ENCODE peak calls at places on chromosomes 3 and 15, in ten cellular contexts. One of them, this sample, is unnamed.

GRCh38 chr3:45219694-45220093 is 6.4 kb downstream of the TMEM158 start:
- DNase-seq in astrocyte of the hippocampus: no peak
- DNase-seq in A172: no peak
- DNase-seq in BE2C: no peak
- DNase-seq in lower leg skin: no peak
- DNase-seq in NCI-H510A: no peak
- DNase-seq in activated CD4-positive, alpha-beta T cell treated with anti-CD3 and anti-CD28 coated beads for 4 hours: no peak
- DNase-seq in endothelial cell of umbilical vein: no peak
- DNase-seq in GM12864: no peak
- DNase-seq in stimulated activated naive B cell treated with anti-CD40 and anti-IgM and Interleukin-4, amounts not matched to agents 10 μg/mL and 1 μg/mL and 100 μg/mL, for 72 hours: no peak
- DNase-seq in this sample: no peak

GRCh38 chr3:139439278-139439677 is 37.0 kb downstream of the RBP2 start:
- DNase-seq in BE2C: no peak
- DNase-seq in activated CD4-positive, alpha-beta T cell treated with anti-CD3 and anti-CD28 coated beads for 4 hours: no peak
- DNase-seq in lower leg skin: no peak
- DNase-seq in GM12864: no peak
- DNase-seq in astrocyte of the hippocampus: no peak
- DNase-seq in stimulated activated naive B cell treated with anti-CD40 and anti-IgM and Interleukin-4, amounts not matched to agents 10 μg/mL and 1 μg/mL and 100 μg/mL, for 72 hours: no peak
- DNase-seq in A172: no peak
- DNase-seq in endothelial cell of umbilical vein: no peak
- DNase-seq in NCI-H510A: no peak
- DNase-seq in this sample: no peak

GRCh38 chr15:101295607-101296225 is 668 bp upstream of the SNRPA1 start:
- DNase-seq in endothelial cell of umbilical vein: peak; percentile 44
- DNase-seq in GM12864: no peak
- DNase-seq in stimulated activated naive B cell treated with anti-CD40 and anti-IgM and Interleukin-4, amounts not matched to agents 10 μg/mL and 1 μg/mL and 100 μg/mL, for 72 hours: no peak
- DNase-seq in lower leg skin: no peak
- DNase-seq in astrocyte of the hippocampus: no peak
- DNase-seq in activated CD4-positive, alpha-beta T cell treated with anti-CD3 and anti-CD28 coated beads for 4 hours: no peak
- DNase-seq in BE2C: no peak
- DNase-seq in A172: no peak
- DNase-seq in NCI-H510A: no peak
- DNase-seq in this sample: no peak

GRCh38 chr3:158702815-158703481 is 29.3 kb downstream of the RARRES1 start:
- DNase-seq in endothelial cell of umbilical vein: peak; percentile 89
- DNase-seq in activated CD4-positive, alpha-beta T cell treated with anti-CD3 and anti-CD28 coated beads for 4 hours: no peak
- DNase-seq in lower leg skin: no peak
- DNase-seq in NCI-H510A: no peak
- DNase-seq in astrocyte of the hippocampus: peak; percentile 42
- DNase-seq in BE2C: no peak
- DNase-seq in A172: peak; percentile 50
- DNase-seq in GM12864: no peak
- DNase-seq in stimulated activated naive B cell treated with anti-CD40 and anti-IgM and Interleukin-4, amounts not matched to agents 10 μg/mL and 1 μg/mL and 100 μg/mL, for 72 hours: no peak
- DNase-seq in this sample: peak; percentile 74

GRCh38 chr3:172953576-172953975 is 187.5 kb downstream of the SPATA16 start:
- DNase-seq in NCI-H510A: no peak
- DNase-seq in activated CD4-positive, alpha-beta T cell treated with anti-CD3 and anti-CD28 coated beads for 4 hours: no peak
- DNase-seq in BE2C: no peak
- DNase-seq in stimulated activated naive B cell treated with anti-CD40 and anti-IgM and Interleukin-4, amounts not matched to agents 10 μg/mL and 1 μg/mL and 100 μg/mL, for 72 hours: no peak
- DNase-seq in endothelial cell of umbilical vein: no peak
- DNase-seq in lower leg skin: no peak
- DNase-seq in A172: no peak
- DNase-seq in GM12864: no peak
- DNase-seq in astrocyte of the hippocampus: no peak
- DNase-seq in this sample: no peak

GRCh38 chr15:74378853-74379252 is 11.4 kb upstream of the CYP11A1 start:
- DNase-seq in stimulated activated naive B cell treated with anti-CD40 and anti-IgM and Interleukin-4, amounts not matched to agents 10 μg/mL and 1 μg/mL and 100 μg/mL, for 72 hours: no peak
- DNase-seq in A172: peak; percentile 25
- DNase-seq in NCI-H510A: no peak
- DNase-seq in GM12864: no peak
- DNase-seq in activated CD4-positive, alpha-beta T cell treated with anti-CD3 and anti-CD28 coated beads for 4 hours: peak; percentile 70
- DNase-seq in endothelial cell of umbilical vein: peak; percentile 34
- DNase-seq in lower leg skin: no peak
- DNase-seq in astrocyte of the hippocampus: peak; percentile 85
- DNase-seq in BE2C: no peak
- DNase-seq in this sample: peak; percentile 62

GRCh38 chr15:30038667-30039523 is 43.9 kb upstream of the GOLGA8J start:
- DNase-seq in activated CD4-positive, alpha-beta T cell treated with anti-CD3 and anti-CD28 coated beads for 4 hours: no peak
- DNase-seq in stimulated activated naive B cell treated with anti-CD40 and anti-IgM and Interleukin-4, amounts not matched to agents 10 μg/mL and 1 μg/mL and 100 μg/mL, for 72 hours: no peak
- DNase-seq in endothelial cell of umbilical vein: no peak
- DNase-seq in A172: peak; percentile 46
- DNase-seq in BE2C: no peak
- DNase-seq in NCI-H510A: no peak
- DNase-seq in astrocyte of the hippocampus: peak; percentile 26
- DNase-seq in GM12864: no peak
- DNase-seq in lower leg skin: no peak
- DNase-seq in this sample: no peak

GRCh38 chr15:42108808-42109207 is 14.4 kb upstream of the PLA2G4D start:
- DNase-seq in GM12864: no peak
- DNase-seq in endothelial cell of umbilical vein: no peak
- DNase-seq in A172: no peak
- DNase-seq in lower leg skin: no peak
- DNase-seq in BE2C: no peak
- DNase-seq in NCI-H510A: no peak
- DNase-seq in activated CD4-positive, alpha-beta T cell treated with anti-CD3 and anti-CD28 coated beads for 4 hours: no peak
- DNase-seq in astrocyte of the hippocampus: no peak
- DNase-seq in stimulated activated naive B cell treated with anti-CD40 and anti-IgM and Interleukin-4, amounts not matched to agents 10 μg/mL and 1 μg/mL and 100 μg/mL, for 72 hours: no peak
- DNase-seq in this sample: no peak

GRCh38 chr3:50971487-50971924 is 296.8 kb downstream of the DOCK3 start:
- DNase-seq in activated CD4-positive, alpha-beta T cell treated with anti-CD3 and anti-CD28 coated beads for 4 hours: peak; percentile 55
- DNase-seq in lower leg skin: no peak
- DNase-seq in astrocyte of the hippocampus: peak; percentile 63
- DNase-seq in NCI-H510A: peak; percentile 10
- DNase-seq in stimulated activated naive B cell treated with anti-CD40 and anti-IgM and Interleukin-4, amounts not matched to agents 10 μg/mL and 1 μg/mL and 100 μg/mL, for 72 hours: peak; percentile 19
- DNase-seq in endothelial cell of umbilical vein: peak; percentile 45
- DNase-seq in A172: peak; percentile 50
- DNase-seq in BE2C: peak; percentile 21
- DNase-seq in GM12864: peak; percentile 27
- DNase-seq in this sample: peak; percentile 66

GRCh38 chr3:26437678-26438077 is 184.9 kb upstream of the LRRC3B start:
- DNase-seq in lower leg skin: no peak
- DNase-seq in GM12864: no peak
- DNase-seq in activated CD4-positive, alpha-beta T cell treated with anti-CD3 and anti-CD28 coated beads for 4 hours: no peak
- DNase-seq in A172: peak; percentile 97
- DNase-seq in BE2C: no peak
- DNase-seq in astrocyte of the hippocampus: peak; percentile 65
- DNase-seq in NCI-H510A: no peak
- DNase-seq in stimulated activated naive B cell treated with anti-CD40 and anti-IgM and Interleukin-4, amounts not matched to agents 10 μg/mL and 1 μg/mL and 100 μg/mL, for 72 hours: no peak
- DNase-seq in endothelial cell of umbilical vein: no peak
- DNase-seq in this sample: no peak

GRCh38 chr3:142844339-142844977 is 44.4 kb downstream of the PCOLCE2 start:
- DNase-seq in endothelial cell of umbilical vein: peak; percentile 46
- DNase-seq in lower leg skin: no peak
- DNase-seq in BE2C: no peak
- DNase-seq in astrocyte of the hippocampus: peak; percentile 36
- DNase-seq in A172: peak; percentile 53
- DNase-seq in GM12864: peak; percentile 16
- DNase-seq in activated CD4-positive, alpha-beta T cell treated with anti-CD3 and anti-CD28 coated beads for 4 hours: no peak
- DNase-seq in NCI-H510A: no peak
- DNase-seq in stimulated activated naive B cell treated with anti-CD40 and anti-IgM and Interleukin-4, amounts not matched to agents 10 μg/mL and 1 μg/mL and 100 μg/mL, for 72 hours: no peak
- DNase-seq in this sample: peak; percentile 57